ENCODE peak calls at places on chromosomes 5 and 9, in six cellular contexts. R is transverse colon; Z is Right ventricle myocardium superior; S is CD4-positive, CD25-positive, alpha-beta regulatory T cell; W is hypothalamus; G is ovary. O is an unnamed sample.

GRCh38 chr9:97904725-97905124 is 17.6 kb downstream of the TRMO start:
- DNase-seq in R (no peak), Z (no peak), S (peak), W (no peak), G (no peak), O (no peak)

GRCh38 chr9:93670208-93671029 is 94.0 kb downstream of the PHF2 start:
- DNase-seq in R (peak), Z (peak), S (no peak), W (no peak), G (peak), O (peak)

GRCh38 chr9:98502311-98502975 is 206.3 kb downstream of the GABBR2 start:
- DNase-seq in R (no peak), Z (no peak), S (no peak), W (no peak), G (no peak), O (no peak)

GRCh38 chr5:10724799-10725507 is 36.1 kb downstream of the DAP start:
- DNase-seq in R (peak), Z (peak), S (no peak), W (no peak), G (no peak), O (peak)

GRCh38 chr5:93794954-93795353 is 53.6 kb upstream of the POU5F2 start:
- DNase-seq in R (no peak), Z (no peak), S (no peak), W (no peak), G (no peak), O (no peak)

GRCh38 chr9:136862849-136863622 is 3.1 kb downstream of the EDF1 start:
- DNase-seq in R (peak), Z (no peak), S (no peak), W (no peak), G (peak), O (no peak)

GRCh38 chr5:38843665-38844064 is 2.1 kb upstream of the OSMR start:
- DNase-seq in R (no peak), Z (no peak), S (no peak), W (no peak), G (no peak), O (no peak)

GRCh38 chr5:14581333-14581890 is at the start of gene OTULINL:
- DNase-seq in R (peak), Z (peak), S (peak), W (peak), G (peak), O (peak)

GRCh38 chr5:52007230-52007858 is 624.1 kb downstream of the ISL1 start:
- DNase-seq in R (no peak), Z (no peak), S (no peak), W (no peak), G (no peak), O (no peak)

GRCh38 chr5:31854625-31855526 is 215.9 kb downstream of the PDZD2 start:
- DNase-seq in R (no peak), Z (peak), S (no peak), W (peak), G (peak), O (peak)

GRCh38 chr9:132002827-132003704 is 76.6 kb downstream of the MED27 start:
- DNase-seq in R (no peak), Z (no peak), S (no peak), W (no peak), G (no peak), O (no peak)

GRCh38 chr5:133853972-133854371 is 114.5 kb downstream of the C5orf15 start:
- DNase-seq in R (no peak), Z (no peak), S (no peak), W (no peak), G (no peak), O (no peak)

GRCh38 chr5:111075520-111075919 is 4.0 kb downstream of the TSLP start:
- DNase-seq in R (no peak), Z (no peak), S (no peak), W (no peak), G (no peak), O (no peak)

GRCh38 chr9:120783611-120784047 is 9.6 kb downstream of the FBXW2 start:
- DNase-seq in R (no peak), Z (no peak), S (no peak), W (no peak), G (no peak), O (no peak)

GRCh38 chr5:6704361-6704851 is 8.8 kb upstream of the TENT4A start:
- DNase-seq in R (peak), Z (peak), S (no peak), W (no peak), G (peak), O (no peak)

O was measured in WTC11.